ENCODE peak calls at places on chromosomes 3 and 15, in four cellular contexts. D, Z, Q and R are unnamed samples.
A peak's percentile ranks its signal among the peaks of the same experiment; 100 is the strongest.

GRCh38 chr3:10192953-10193691 is 28.4 kb downstream of the IRAK2 start:
- DNase-seq in Q (no peak), D (peak; percentile 49), Z (peak; percentile 37), R (peak; percentile 43)

GRCh38 chr3:124486324-124486723 is 243.9 kb upstream of the UMPS start:
- DNase-seq in D (no peak), Z (no peak), Q (no peak), R (no peak)

GRCh38 chr3:187012609-187013051 is 82.3 kb downstream of the ST6GAL1 start:
- DNase-seq in D (no peak), Z (no peak), Q (no peak), R (peak; percentile 66)

GRCh38 chr3:132593950-132594328 is 3.1 kb upstream of the ACKR4 start:
- DNase-seq in D (no peak), Q (no peak), Z (no peak), R (no peak)

GRCh38 chr3:174162550-174162949 is 696.6 kb upstream of the NAALADL2 start:
- DNase-seq in Q (no peak), D (no peak), Z (no peak), R (no peak)

GRCh38 chr3:8663177-8664061 is 18.8 kb upstream of the SSUH2 start:
- DNase-seq in D (peak; percentile 49), Q (peak; percentile 73), Z (no peak), R (no peak)

GRCh38 chr3:29764059-29764458 is 483.2 kb downstream of the RBMS3 start:
- DNase-seq in D (peak; percentile 40), Z (no peak), Q (no peak), R (no peak)

GRCh38 chr15:90261811-90262210 is 3.7 kb upstream of the NGRN start:
- DNase-seq in Q (no peak), Z (no peak), D (no peak), R (no peak)

GRCh38 chr15:75955720-75956119 is 52.0 kb downstream of the FBXO22 start:
- DNase-seq in Q (no peak), Z (no peak), D (no peak), R (no peak)

GRCh38 chr3:64852738-64853137 is 164.9 kb upstream of the ADAMTS9 start:
- DNase-seq in Z (no peak), Q (no peak), D (no peak), R (no peak)

GRCh38 chr15:64763874-64764273 is 11.5 kb downstream of the RBPMS2 start:
- DNase-seq in Z (no peak), D (no peak), Q (no peak), R (no peak)

GRCh38 chr15:37098468-37099320 is 1.7 kb downstream of the MEIS2 start:
- DNase-seq in D (peak; percentile 46), Q (peak; percentile 31), Z (no peak), R (no peak)

GRCh38 chr15:97140216-97140615 is 809.7 kb downstream of the NR2F2 start:
- DNase-seq in Q (peak; percentile 9), D (no peak), Z (no peak), R (no peak)

GRCh38 chr3:112653881-112654300 is 12.9 kb upstream of the CCDC80 start:
- DNase-seq in D (no peak), Q (no peak), Z (no peak), R (no peak)

GRCh38 chr3:4976109-4976508 is 3.1 kb upstream of the BHLHE40 start:
- DNase-seq in D (peak; percentile 60), Z (no peak), Q (no peak), R (no peak)

GRCh38 chr3:194773216-194773615 is 87.5 kb downstream of the FAM43A start:
- DNase-seq in Q (no peak), D (no peak), Z (no peak), R (no peak)

GRCh38 chr15:92166751-92167412 is 226.8 kb upstream of the ST8SIA2 start:
- DNase-seq in Z (no peak), Q (no peak), D (peak; percentile 62), R (no peak)

GRCh38 chr3:119500265-119500664 is 1.9 kb downstream of the TIMMDC1 start:
- DNase-seq in D (no peak), Z (no peak), Q (no peak), R (no peak)

GRCh38 chr3:12810013-12810780 is 13.7 kb downstream of the CAND2 start:
- DNase-seq in D (peak; percentile 95), Q (peak; percentile 96), Z (peak; percentile 97), R (peak; percentile 98)

GRCh38 chr3:49020335-49021212 is 1.3 kb upstream of the NDUFAF3 start:
- DNase-seq in Q (no peak), D (no peak), Z (peak; percentile 27), R (peak; percentile 29)

GRCh38 chr15:85607141-85607806 is 187.5 kb downstream of the KLHL25 start:
- DNase-seq in Q (no peak), D (no peak), Z (no peak), R (no peak)

GRCh38 chr15:55942332-55942731 is 51.1 kb downstream of the NEDD4 start:
- DNase-seq in Z (no peak), D (no peak), Q (no peak), R (no peak)

GRCh38 chr3:11878837-11879236 is 32.2 kb upstream of the TAMM41 start:
- DNase-seq in D (no peak), Z (no peak), Q (no peak), R (no peak)

GRCh38 chr3:184185461-184186183 is 377 bp upstream of the ABCF3 start:
- DNase-seq in Z (peak; percentile 99), Q (peak; percentile 99), D (peak; percentile 100), R (peak; percentile 100)

GRCh38 chr3:121916189-121916588 is 22.0 kb downstream of the SLC15A2 start:
- DNase-seq in Q (no peak), Z (no peak), D (no peak), R (no peak)

GRCh38 chr15:74060251-74060650 is 22.1 kb downstream of the GOLGA6A start:
- DNase-seq in D (no peak), Q (no peak), Z (no peak), R (no peak)

GRCh38 chr3:194275721-194276120 is 75.4 kb downstream of the CPN2 start:
- DNase-seq in D (no peak), Q (no peak), Z (no peak), R (no peak)

GRCh38 chr3:126147147-126147931 is 33.0 kb downstream of the ALDH1L1 start:
- DNase-seq in Q (no peak), Z (no peak), D (no peak), R (no peak)

GRCh38 chr15:99550077-99550476 is 15.7 kb upstream of the MEF2A start:
- DNase-seq in D (no peak), Q (no peak), Z (no peak), R (no peak)

GRCh38 chr15:28191832-28192231 is 92.7 kb upstream of the OCA2 start:
- DNase-seq in Q (peak; percentile 8), D (peak; percentile 89), Z (no peak), R (no peak)

GRCh38 chr15:22808240-22808639 is 21.8 kb downstream of the NIPA1 start:
- DNase-seq in Z (no peak), D (no peak), Q (no peak), R (no peak)

GRCh38 chr3:49706456-49707112 is 12.9 kb downstream of the AMIGO3 start:
- DNase-seq in D (no peak), Q (no peak), Z (no peak), R (no peak)

GRCh38 chr15:100873029-100873677 is 6.5 kb upstream of the ALDH1A3 start:
- DNase-seq in Z (peak; percentile 26), Q (peak; percentile 76), D (peak; percentile 59), R (no peak)

GRCh38 chr3:182438398-182438797 is 354.9 kb upstream of the ATP11B start:
- DNase-seq in Q (no peak), Z (no peak), D (no peak), R (no peak)

GRCh38 chr3:55267206-55267930 is 219.7 kb downstream of the WNT5A start:
- DNase-seq in Q (no peak), D (no peak), Z (no peak), R (no peak)

GRCh38 chr3:72102057-72102711 is 317.2 kb upstream of the PROK2 start:
- DNase-seq in Q (no peak), Z (no peak), D (no peak), R (no peak)

GRCh38 chr15:73305331-73306211 is 63.2 kb downstream of the HCN4 start:
- DNase-seq in Z (no peak), D (peak; percentile 69), Q (peak; percentile 63), R (no peak)

GRCh38 chr3:4584537-4585249 is 91.5 kb downstream of the ITPR1 start:
- DNase-seq in D (no peak), Z (no peak), Q (no peak), R (no peak)

GRCh38 chr3:141523615-141524375 is 37.0 kb downstream of the RASA2 start:
- DNase-seq in Z (no peak), Q (no peak), D (no peak), R (no peak)